ENCODE peak calls at places on chromosomes 13 and 19, in eight cellular contexts. P is NCI-H2171; Q is activated CD4-positive, alpha-beta T cell treated with anti-CD3 and anti-CD28 coated beads for 24 hours; I is MCF 10A; A is mucosa of gallbladder; U is sciatic nerve; O is PC-3; B is neural progenitor cell. L is an unnamed sample.

GRCh38 chr13:91889641-91890040 is 491.2 kb downstream of the GPC5 start:
- DNase-seq in P (no peak), Q (no peak), I (no peak), A (no peak), U (no peak), O (no peak), B (no peak), L (no peak)

GRCh38 chr19:15187026-15188007 is 13.5 kb downstream of the NOTCH3 start:
- DNase-seq in P (no peak), Q (no peak), I (no peak), A (no peak), U (peak; percentile 63), O (peak; percentile 19), B (no peak), L (no peak)

GRCh38 chr19:17448190-17448967 is at the start of gene TMEM221:
- DNase-seq in P (no peak), Q (peak; percentile 52), I (no peak), A (no peak), U (peak; percentile 73), O (peak; percentile 54), B (peak; percentile 83), L (peak; percentile 53)

GRCh38 chr13:26601669-26602068 is 44.2 kb downstream of the WASF3 start:
- DNase-seq in P (no peak), Q (no peak), I (peak; percentile 11), A (no peak), U (no peak), O (peak; percentile 52), B (no peak), L (no peak)

GRCh38 chr19:10418281-10419199 is 1.8 kb upstream of the PDE4A start:
- DNase-seq in P (peak; percentile 80), Q (no peak), I (no peak), A (no peak), U (no peak), O (no peak), B (peak; percentile 68), L (no peak)

GRCh38 chr19:4130635-4131438 is 6.9 kb upstream of the MAP2K2 start:
- DNase-seq in P (no peak), Q (no peak), I (peak; percentile 78), A (no peak), U (no peak), O (peak; percentile 58), B (no peak), L (no peak)

GRCh38 chr13:35672611-35673010 is 196.1 kb upstream of the MAB21L1 start:
- DNase-seq in P (peak; percentile 66), Q (no peak), I (no peak), A (no peak), U (no peak), O (no peak), B (no peak), L (no peak)

GRCh38 chr13:69155136-69155535 is 952.5 kb upstream of the ATXN8OS start:
- DNase-seq in P (no peak), Q (no peak), I (no peak), A (no peak), U (no peak), O (no peak), B (no peak), L (no peak)

GRCh38 chr13:33999830-34000605 is 182.1 kb downstream of the RFC3 start:
- DNase-seq in P (no peak), Q (no peak), I (no peak), A (no peak), U (no peak), O (peak; percentile 77), B (no peak), L (no peak)

GRCh38 chr19:277131-277530 is 14.1 kb downstream of the PLPP2 start:
- DNase-seq in P (no peak), Q (no peak), I (no peak), A (no peak), U (no peak), O (no peak), B (no peak), L (no peak)

GRCh38 chr19:32674153-32674958 is 624 bp downstream of the ANKRD27 start:
- DNase-seq in P (no peak), Q (no peak), I (peak; percentile 11), A (no peak), U (no peak), O (no peak), B (peak; percentile 47), L (peak; percentile 37)

GRCh38 chr19:8373867-8374813 is 10.2 kb downstream of the ANGPTL4 start:
- DNase-seq in P (no peak), Q (no peak), I (peak; percentile 49), A (peak; percentile 57), U (no peak), O (no peak), B (no peak), L (no peak)

GRCh38 chr19:58477130-58477529 is 978 bp downstream of the ZNF446 start:
- DNase-seq in P (no peak), Q (no peak), I (no peak), A (no peak), U (no peak), O (no peak), B (no peak), L (no peak)

GRCh38 chr13:23805015-23805583 is 84.1 kb downstream of the MIPEP start:
- DNase-seq in P (no peak), Q (no peak), I (no peak), A (no peak), U (no peak), O (no peak), B (no peak), L (no peak)

GRCh38 chr13:22594041-22594440 is 586.7 kb upstream of the SGCG start:
- DNase-seq in P (no peak), Q (no peak), I (no peak), A (no peak), U (no peak), O (no peak), B (no peak), L (no peak)

GRCh38 chr19:3655402-3656072 is 28.9 kb upstream of the CACTIN start:
- DNase-seq in P (peak; percentile 96), Q (no peak), I (peak; percentile 87), A (no peak), U (no peak), O (peak; percentile 76), B (no peak), L (no peak)

GRCh38 chr19:15154002-15154612 is 46.7 kb downstream of the NOTCH3 start:
- DNase-seq in P (no peak), Q (peak; percentile 17), I (peak; percentile 58), A (no peak), U (no peak), O (peak; percentile 74), B (peak; percentile 54), L (no peak)

L was measured in naive thymus-derived CD8-positive, alpha-beta T cell.